ENCODE peak calls at places on chromosomes 1 and 21, in four cellular contexts. One of them, this sample, is unnamed.

GRCh38 chr1:150192012-150192411 is 42.3 kb downstream of the PLEKHO1 start:
- DNase-seq in activated effector memory CD4-positive, alpha-beta T cell treated with Interleukin-2 at 50 U/mL for 16 hours: no peak
- DNase-seq in epithelial cell of esophagus: peak; percentile 11
- DNase-seq in posterior vena cava: no peak
- DNase-seq in this sample: no peak

GRCh38 chr1:155175281-155175926 is 1.8 kb downstream of the TRIM46 start:
- DNase-seq in posterior vena cava: no peak
- DNase-seq in activated effector memory CD4-positive, alpha-beta T cell treated with Interleukin-2 at 50 U/mL for 16 hours: no peak
- DNase-seq in epithelial cell of esophagus: no peak
- DNase-seq in this sample: no peak

GRCh38 chr1:172585348-172585747 is 52.4 kb downstream of the SUCO start:
- DNase-seq in epithelial cell of esophagus: peak; percentile 73
- DNase-seq in activated effector memory CD4-positive, alpha-beta T cell treated with Interleukin-2 at 50 U/mL for 16 hours: no peak
- DNase-seq in posterior vena cava: no peak
- DNase-seq in this sample: no peak

GRCh38 chr1:159911668-159912067 is 11.7 kb upstream of the CFAP45 start:
- DNase-seq in epithelial cell of esophagus: no peak
- DNase-seq in posterior vena cava: no peak
- DNase-seq in activated effector memory CD4-positive, alpha-beta T cell treated with Interleukin-2 at 50 U/mL for 16 hours: no peak
- DNase-seq in this sample: no peak

GRCh38 chr1:25487628-25488027 is 55.8 kb upstream of the LDLRAP1 start:
- DNase-seq in posterior vena cava: no peak
- DNase-seq in epithelial cell of esophagus: no peak
- DNase-seq in activated effector memory CD4-positive, alpha-beta T cell treated with Interleukin-2 at 50 U/mL for 16 hours: no peak
- DNase-seq in this sample: no peak

GRCh38 chr1:73194965-73195364 is 912.6 kb upstream of the NEGR1 start:
- DNase-seq in activated effector memory CD4-positive, alpha-beta T cell treated with Interleukin-2 at 50 U/mL for 16 hours: no peak
- DNase-seq in epithelial cell of esophagus: no peak
- DNase-seq in posterior vena cava: no peak
- DNase-seq in this sample: no peak

GRCh38 chr1:244095523-244095911 is 44.4 kb downstream of the ZBTB18 start:
- DNase-seq in posterior vena cava: no peak
- DNase-seq in activated effector memory CD4-positive, alpha-beta T cell treated with Interleukin-2 at 50 U/mL for 16 hours: no peak
- DNase-seq in epithelial cell of esophagus: no peak
- DNase-seq in this sample: no peak

GRCh38 chr1:100538935-100539835 is 1.2 kb downstream of the GPR88 start:
- DNase-seq in epithelial cell of esophagus: peak; percentile 42
- DNase-seq in activated effector memory CD4-positive, alpha-beta T cell treated with Interleukin-2 at 50 U/mL for 16 hours: peak; percentile 18
- DNase-seq in posterior vena cava: peak; percentile 82
- DNase-seq in this sample: no peak

GRCh38 chr1:3030663-3031381 is 9.6 kb downstream of the ACTRT2 start:
- DNase-seq in epithelial cell of esophagus: no peak
- DNase-seq in activated effector memory CD4-positive, alpha-beta T cell treated with Interleukin-2 at 50 U/mL for 16 hours: no peak
- DNase-seq in posterior vena cava: peak; percentile 81
- DNase-seq in this sample: no peak

GRCh38 chr1:118986839-118987430 is 1.2 kb downstream of the TBX15 start:
- DNase-seq in activated effector memory CD4-positive, alpha-beta T cell treated with Interleukin-2 at 50 U/mL for 16 hours: no peak
- DNase-seq in posterior vena cava: no peak
- DNase-seq in epithelial cell of esophagus: no peak
- DNase-seq in this sample: no peak

GRCh38 chr1:39970274-39970673 is 15.3 kb downstream of the MFSD2A start:
- DNase-seq in activated effector memory CD4-positive, alpha-beta T cell treated with Interleukin-2 at 50 U/mL for 16 hours: no peak
- DNase-seq in posterior vena cava: no peak
- DNase-seq in epithelial cell of esophagus: peak; percentile 68
- DNase-seq in this sample: no peak

GRCh38 chr21:32312321-32312720 is 13.7 kb downstream of the MRAP start:
- DNase-seq in posterior vena cava: no peak
- DNase-seq in epithelial cell of esophagus: no peak
- DNase-seq in activated effector memory CD4-positive, alpha-beta T cell treated with Interleukin-2 at 50 U/mL for 16 hours: no peak
- DNase-seq in this sample: no peak

GRCh38 chr1:221965252-221965651 is 223.4 kb upstream of the DUSP10 start:
- DNase-seq in activated effector memory CD4-positive, alpha-beta T cell treated with Interleukin-2 at 50 U/mL for 16 hours: no peak
- DNase-seq in posterior vena cava: no peak
- DNase-seq in epithelial cell of esophagus: no peak
- DNase-seq in this sample: no peak

GRCh38 chr1:170885551-170885950 is 49.8 kb upstream of the MROH9 start:
- DNase-seq in posterior vena cava: no peak
- DNase-seq in epithelial cell of esophagus: no peak
- DNase-seq in activated effector memory CD4-positive, alpha-beta T cell treated with Interleukin-2 at 50 U/mL for 16 hours: no peak
- DNase-seq in this sample: no peak

This sample was measured in T-helper 17 cell.